ENCODE peak calls at places on chromosomes 1 and 21, in eight cellular contexts. U is thyroid gland, W is breast epithelium, C is ovary, O is cardiac fibroblast, S is lower lobe of right lung, Y is endodermal cell, K is GM20000. E is an unnamed sample.

GRCh38 chr1:224540535-224540934 is 75.6 kb upstream of the CNIH3 start:
- DNase-seq in C (no peak), K (no peak), W (no peak), O (no peak), S (no peak), Y (no peak), U (no peak), E (no peak)

GRCh38 chr21:41290106-41290799 is 26.3 kb upstream of the FAM3B start:
- DNase-seq in C (no peak), O (no peak), S (no peak), K (no peak), Y (no peak), W (no peak), U (no peak), E (no peak)

GRCh38 chr1:17875171-17875881 is 120.2 kb downstream of the ACTL8 start:
- DNase-seq in Y (peak), U (no peak), O (peak), K (no peak), W (no peak), C (no peak), S (no peak), E (no peak)

GRCh38 chr1:175818929-175819328 is 75.5 kb upstream of the TNR start:
- DNase-seq in U (no peak), C (no peak), W (no peak), Y (no peak), S (no peak), O (no peak), K (no peak), E (no peak)

GRCh38 chr1:89546082-89546889 is 21.7 kb downstream of the LRRC8B start:
- DNase-seq in U (peak), Y (no peak), O (peak), K (no peak), S (no peak), W (no peak), C (no peak), E (no peak)

GRCh38 chr1:1917995-1918900 is 831 bp downstream of the TMEM52 start:
- DNase-seq in C (peak), K (no peak), W (no peak), U (no peak), O (no peak), S (peak), Y (no peak), E (no peak)

GRCh38 chr1:53391982-53392381 is 64.1 kb upstream of the LRP8 start:
- DNase-seq in K (no peak), W (no peak), U (no peak), Y (no peak), C (no peak), O (no peak), S (no peak), E (no peak)

GRCh38 chr1:1118893-1119220 is 3.0 kb upstream of the C1orf159 start:
- DNase-seq in C (no peak), S (peak), U (no peak), Y (no peak), O (no peak), K (no peak), W (no peak), E (no peak)

GRCh38 chr1:59061876-59062275 is 235.0 kb upstream of the FGGY start:
- DNase-seq in U (peak), W (peak), K (no peak), O (peak), C (peak), S (peak), Y (no peak), E (no peak)

GRCh38 chr1:95547000-95547399 is 313.0 kb downstream of the RWDD3 start:
- DNase-seq in C (no peak), K (no peak), S (no peak), Y (no peak), W (no peak), O (no peak), U (no peak), E (no peak)

GRCh38 chr1:226052061-226052460 is 10.5 kb upstream of the H3-3A start:
- DNase-seq in C (no peak), O (no peak), W (no peak), U (no peak), S (no peak), K (no peak), Y (no peak), E (no peak)

GRCh38 chr1:57329932-57330331 is 93.9 kb downstream of the DAB1 start:
- DNase-seq in W (no peak), S (no peak), K (no peak), C (no peak), Y (no peak), U (no peak), O (no peak), E (no peak)

GRCh38 chr1:220462756-220463155 is 65.2 kb upstream of the MARK1 start:
- DNase-seq in C (no peak), W (no peak), O (no peak), Y (peak), U (peak), S (no peak), K (no peak), E (no peak)

GRCh38 chr1:51622455-51622913 is 5.6 kb downstream of the OSBPL9 start:
- DNase-seq in U (peak), C (peak), W (peak), O (peak), K (no peak), S (no peak), Y (peak), E (no peak)

GRCh38 chr1:6241887-6242740 is 1.9 kb upstream of the HES3 start:
- DNase-seq in S (no peak), W (no peak), Y (peak), K (no peak), C (no peak), O (no peak), U (no peak), E (no peak)

GRCh38 chr1:171965802-171966201 is 124.5 kb downstream of the DNM3 start:
- DNase-seq in C (no peak), K (no peak), W (no peak), U (no peak), O (no peak), Y (no peak), S (no peak), E (no peak)

GRCh38 chr1:226632922-226633351 is 84.4 kb downstream of the STUM start:
- DNase-seq in Y (peak), W (no peak), U (no peak), C (no peak), S (peak), O (no peak), K (no peak), E (peak)

GRCh38 chr1:14017531-14017961 is 317.6 kb downstream of the PRDM2 start:
- DNase-seq in Y (no peak), C (no peak), K (no peak), W (peak), O (no peak), S (no peak), U (peak), E (no peak)

GRCh38 chr1:87329051-87329755 is 523 bp downstream of the LMO4 start:
- DNase-seq in S (peak), W (no peak), Y (peak), O (peak), U (peak), C (peak), K (peak), E (peak)

GRCh38 chr1:58976294-58976693 is 192.4 kb upstream of the JUN start:
- DNase-seq in W (no peak), O (no peak), Y (no peak), C (no peak), K (no peak), S (no peak), U (no peak), E (no peak)

GRCh38 chr1:22096463-22096862 is 44.0 kb downstream of the CDC42 start:
- DNase-seq in K (no peak), W (no peak), S (no peak), C (no peak), U (no peak), Y (no peak), O (no peak), E (no peak)

GRCh38 chr1:220655961-220656720 is 34.0 kb upstream of the C1orf115 start:
- DNase-seq in S (no peak), U (no peak), W (no peak), O (no peak), Y (no peak), K (no peak), C (no peak), E (no peak)

GRCh38 chr1:61082336-61083013 is at the start of gene NFIA:
- DNase-seq in K (peak), W (no peak), O (peak), S (peak), U (peak), C (peak), Y (peak), E (peak)

GRCh38 chr1:184563308-184563707 is 176.5 kb downstream of the C1orf21 start:
- DNase-seq in Y (no peak), U (no peak), C (no peak), S (no peak), W (no peak), K (no peak), O (peak), E (no peak)

GRCh38 chr1:41868241-41868953 is 50.3 kb downstream of the HIVEP3 start:
- DNase-seq in O (no peak), U (no peak), S (no peak), C (no peak), W (no peak), K (peak), Y (no peak), E (peak)
- TF ChIP-seq CTCF in O (no peak), U (no peak), S (no peak), C (no peak), W (no peak), K (peak), Y (peak), E (peak)

GRCh38 chr1:115466433-115466832 is 128.4 kb upstream of the NGF start:
- DNase-seq in W (no peak), K (no peak), Y (peak), U (no peak), S (no peak), O (peak), C (no peak), E (no peak)
- TF ChIP-seq CTCF in W (no peak), K (no peak), Y (peak), U (no peak), S (no peak), O (peak), C (no peak), E (no peak)

DNA sequence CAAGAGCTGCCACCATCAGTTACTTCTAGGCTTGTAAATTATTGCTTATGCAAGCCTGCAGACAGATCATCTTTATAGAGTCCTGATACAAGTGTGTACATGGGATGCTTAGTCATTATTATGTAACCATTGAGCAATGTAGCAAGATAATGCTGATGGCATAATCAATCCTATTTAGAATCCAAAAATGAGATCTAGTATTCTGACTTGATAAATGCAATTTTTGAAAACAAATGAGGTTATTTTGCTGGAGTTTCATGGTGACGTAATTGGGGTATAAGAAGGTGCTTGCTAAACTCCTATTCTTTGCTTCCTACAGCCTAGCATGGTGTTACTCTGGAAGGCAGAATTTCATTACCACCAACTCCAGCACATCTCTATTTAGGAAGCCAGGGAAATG is 801.7 kb upstream of the PRMT6 start:
- DNase-seq in Y (no peak), K (no peak), S (no peak), C (no peak), O (no peak), U (no peak), W (no peak), E (no peak)
- TF ChIP-seq CTCF in Y (no peak), K (no peak), S (no peak), C (no peak), O (no peak), U (no peak), W (no peak), E (no peak)

GRCh38 chr1:214449371-214449770 is 102.0 kb downstream of the PTPN14 start:
- DNase-seq in K (no peak), C (no peak), Y (no peak), W (no peak), S (no peak), O (no peak), U (no peak), E (no peak)

GRCh38 chr1:214451591-214451990 is 99.8 kb downstream of the PTPN14 start:
- DNase-seq in W (no peak), C (no peak), S (no peak), U (no peak), O (no peak), Y (no peak), K (no peak), E (no peak)

GRCh38 chr1:214453109-214453722 is 98.2 kb downstream of the PTPN14 start:
- DNase-seq in O (peak), S (no peak), Y (no peak), U (no peak), W (no peak), K (no peak), C (no peak), E (no peak)

GRCh38 chr1:214454619-214455396 is 96.6 kb downstream of the PTPN14 start:
- DNase-seq in S (no peak), W (no peak), O (peak), U (no peak), C (no peak), K (no peak), Y (no peak), E (no peak)

GRCh38 chr1:214452152-214452806 is 99.1 kb downstream of the PTPN14 start:
- DNase-seq in S (no peak), W (no peak), K (no peak), U (no peak), C (no peak), O (no peak), Y (peak), E (no peak)
- TF ChIP-seq CTCF in S (no peak), W (no peak), K (no peak), U (no peak), C (no peak), O (peak), Y (peak), E (no peak)

DNA sequence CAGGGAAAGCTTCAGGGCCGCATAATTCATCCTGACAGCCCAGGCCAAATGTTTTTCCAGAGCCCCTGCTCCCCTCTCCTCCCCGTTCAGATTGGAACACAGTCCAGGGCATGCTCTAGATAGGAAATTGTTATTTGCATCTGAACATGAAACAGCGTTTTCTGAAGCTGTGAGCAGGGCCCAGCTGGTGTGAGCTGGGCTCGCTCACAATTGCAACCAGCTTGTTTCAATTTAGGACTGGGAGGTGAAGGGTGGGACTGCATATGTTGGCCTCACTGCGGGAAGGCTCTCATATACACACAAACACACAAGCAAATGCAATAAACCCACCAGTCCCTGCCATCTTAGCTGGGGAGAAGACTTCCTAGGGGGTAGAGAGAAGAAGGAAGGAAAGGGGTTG is 253.3 kb upstream of the USP24 start:
- DNase-seq in S (no peak), K (no peak), U (no peak), Y (no peak), O (no peak), C (no peak), W (no peak), E (no peak)
- TF ChIP-seq CTCF in S (no peak), K (no peak), U (no peak), Y (no peak), O (no peak), C (no peak), W (no peak), E (no peak)

DNA sequence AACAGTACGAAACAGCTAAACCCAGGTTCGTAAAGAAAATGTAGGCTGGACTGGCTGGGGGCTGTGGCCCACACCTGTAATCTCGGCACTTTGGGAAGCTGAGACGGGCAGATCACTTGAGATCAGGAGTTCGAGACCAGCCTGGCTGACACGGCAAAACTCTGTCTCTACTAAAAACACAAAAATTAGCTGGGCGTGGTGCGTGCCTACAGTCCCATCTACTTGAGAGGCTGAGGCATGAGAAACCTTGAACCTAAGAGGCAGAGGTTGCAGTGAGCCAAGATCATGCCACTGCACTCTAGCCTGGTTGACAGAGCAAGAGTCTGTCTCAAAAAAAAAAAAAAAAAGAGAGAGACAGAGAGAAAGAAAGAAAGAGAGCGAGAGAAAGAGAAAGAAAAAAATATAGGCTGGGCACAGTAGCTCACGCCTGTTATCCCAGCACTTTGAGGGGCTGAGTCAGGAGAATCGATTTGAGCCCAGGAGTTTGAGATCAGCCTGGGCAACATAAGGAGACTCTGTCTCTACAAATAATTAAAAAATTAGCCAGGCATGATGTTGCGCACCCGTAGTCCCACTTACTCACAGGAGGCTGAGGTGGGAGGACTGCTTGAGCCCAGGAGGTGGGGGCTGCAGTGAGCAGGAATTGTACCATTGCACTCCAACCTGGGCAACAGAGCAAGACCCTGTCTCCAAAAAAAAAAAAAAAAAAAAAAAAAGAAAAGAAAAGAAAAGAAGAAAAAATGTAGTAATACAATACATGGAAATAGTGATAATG is 35.7 kb downstream of the CAPZB start:
- DNase-seq in C (no peak), K (no peak), U (peak), Y (peak), W (no peak), S (no peak), O (no peak), E (no peak)
- TF ChIP-seq CTCF in C (no peak), K (no peak), U (no peak), Y (no peak), W (no peak), S (no peak), O (no peak), E (no peak)

GRCh38 chr1:16233431-16233830 is 3.6 kb downstream of the CPLANE2 start:
- DNase-seq in U (no peak), K (no peak), Y (no peak), W (no peak), C (no peak), O (no peak), S (peak), E (no peak)

GRCh38 chr1:16235347-16235746 is 1.6 kb downstream of the CPLANE2 start:
- DNase-seq in K (no peak), O (no peak), W (no peak), U (no peak), C (no peak), Y (no peak), S (peak), E (no peak)

GRCh38 chr1:16236091-16236494 is 890 bp downstream of the CPLANE2 start:
- DNase-seq in S (no peak), W (no peak), Y (no peak), U (peak), O (no peak), C (no peak), K (peak), E (peak)

GRCh38 chr1:16237343-16237830 is 404 bp upstream of the CPLANE2 start:
- DNase-seq in U (no peak), O (no peak), Y (no peak), C (no peak), S (no peak), W (no peak), K (peak), E (no peak)

DNA sequence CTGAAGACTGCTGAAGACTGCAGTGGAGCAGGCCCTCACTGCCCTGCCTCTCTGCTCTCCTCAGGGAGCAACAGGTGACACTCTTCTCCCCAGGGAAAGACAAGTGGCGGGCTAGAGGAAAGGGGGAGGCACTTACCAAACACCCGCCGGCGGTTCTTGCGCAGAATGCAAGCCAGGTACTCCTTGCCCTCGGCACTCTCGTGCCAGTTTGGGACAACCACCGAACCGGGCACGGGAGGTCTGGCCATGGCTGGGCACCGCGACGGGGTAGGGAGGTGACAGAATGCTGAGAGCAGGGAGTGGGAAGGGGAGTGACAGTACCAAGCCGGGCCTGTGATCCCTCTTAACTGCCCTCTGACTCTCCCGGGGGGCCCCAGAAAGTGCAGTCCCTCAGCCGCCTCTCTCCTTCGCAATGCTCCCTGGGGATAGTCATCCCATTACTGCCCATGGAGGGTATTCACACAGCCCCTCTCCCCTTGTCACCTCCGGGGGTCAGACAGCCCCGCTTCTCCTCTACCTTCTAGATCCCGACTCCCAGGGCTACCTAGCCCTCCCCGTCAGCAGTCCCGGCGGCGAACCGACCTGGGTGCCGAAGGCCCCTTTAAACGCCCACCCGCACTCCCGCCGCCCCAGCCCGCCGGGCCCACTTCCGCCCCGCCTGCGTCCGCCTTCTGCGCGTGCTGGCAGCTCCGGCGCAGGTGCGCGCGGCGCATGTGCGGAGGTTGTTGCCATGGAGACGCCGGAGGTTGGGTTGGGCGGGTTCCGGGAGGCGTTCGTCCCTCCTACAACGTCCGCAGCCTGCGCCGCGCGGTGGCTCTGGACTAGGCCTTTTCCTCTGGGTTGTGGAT is at the start of gene CPLANE2:
- DNase-seq in W (peak), Y (peak), C (peak), S (peak), K (peak), O (peak), U (peak), E (peak)
- TF ChIP-seq CTCF in W (no peak), Y (peak), C (no peak), S (no peak), K (no peak), O (no peak), U (no peak), E (peak)

DNA sequence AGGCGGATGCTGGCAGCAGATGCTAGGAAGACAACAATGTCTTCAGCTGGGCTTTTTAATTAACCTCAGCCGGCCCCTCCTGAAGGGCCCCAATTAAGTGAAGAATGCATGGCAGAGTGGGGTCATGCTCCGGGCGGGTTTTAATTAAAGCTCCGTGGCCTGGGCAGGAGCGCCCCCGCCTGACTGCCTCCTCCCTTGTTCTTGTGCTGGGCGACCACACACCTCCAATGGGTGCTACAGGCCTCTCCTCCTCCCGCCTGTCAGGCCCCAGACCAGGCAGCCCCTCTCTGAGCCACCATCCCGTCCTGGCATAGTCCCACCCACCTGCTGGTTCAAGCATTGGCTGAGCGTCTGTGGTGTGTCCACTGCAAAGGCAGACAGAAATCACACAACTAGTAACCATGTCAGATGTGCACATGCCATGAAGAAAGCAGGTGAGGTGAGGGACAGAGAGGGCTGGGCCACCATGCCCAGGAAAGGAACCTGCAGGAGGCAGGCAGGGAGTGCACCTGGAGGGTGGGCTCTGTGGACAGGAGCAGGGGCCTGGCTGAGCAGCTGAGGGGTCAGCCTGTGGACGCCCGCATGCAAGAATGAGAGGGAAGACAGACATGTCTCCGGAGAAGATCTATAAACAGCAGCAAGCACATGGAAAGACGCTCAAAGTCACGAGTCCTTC is 8.5 kb upstream of the ARF1 start:
- DNase-seq in K (no peak), W (no peak), Y (peak), S (peak), C (peak), U (no peak), O (peak), E (no peak)
- TF ChIP-seq CTCF in K (peak), W (no peak), Y (peak), S (peak), C (no peak), U (no peak), O (peak), E (no peak)

E was measured in GM10248.